ENCODE peak calls at places on chromosomes 12 and 14, in four cellular contexts. R is stimulated activated CD4-positive, alpha-beta T cell treated with anti-CD3 and anti-CD28 coated beads, Interleukin-2, amount 100 ng/mL, for 48 hours; K is NCI-H1092 treated with DMSO at 0.1 percent for 48 hours; M is NCI-H526. L is an unnamed sample.

GRCh38 chr14:75091251-75091650 is 21.8 kb downstream of the ZC2HC1C start:
- DNase-seq in R (no peak), K (no peak), M (no peak), L (no peak)

GRCh38 chr12:31778687-31779086 is 49.9 kb upstream of the AMN1 start:
- DNase-seq in R (no peak), K (no peak), M (no peak), L (no peak)

GRCh38 chr12:29921307-29921706 is 137.6 kb upstream of the TMTC1 start:
- DNase-seq in R (no peak), K (no peak), M (no peak), L (peak; percentile 19)

GRCh38 chr12:111405856-111406473 is at the start of gene SH2B3:
- DNase-seq in R (peak; percentile 59), K (peak; percentile 30), M (no peak), L (no peak)

GRCh38 chr12:1505151-1505450 is 89.3 kb downstream of the FBXL14 start:
- DNase-seq in R (no peak), K (no peak), M (no peak), L (no peak)

GRCh38 chr12:90244232-90244631 is 535.6 kb upstream of the ATP2B1 start:
- DNase-seq in R (no peak), K (no peak), M (no peak), L (no peak)

GRCh38 chr12:96434107-96434506 is 33.9 kb upstream of the CDK17 start:
- DNase-seq in R (peak; percentile 35), K (no peak), M (no peak), L (peak; percentile 56)

GRCh38 chr12:95788637-95789036 is 1.9 kb downstream of the NTN4 start:
- DNase-seq in R (no peak), K (no peak), M (no peak), L (peak; percentile 26)

GRCh38 chr14:30861200-30861599 is 13.2 kb upstream of the COCH start:
- DNase-seq in R (no peak), K (no peak), M (no peak), L (no peak)

GRCh38 chr14:80615831-80616230 is 325.7 kb downstream of the CEP128 start:
- DNase-seq in R (no peak), K (no peak), M (no peak), L (no peak)

GRCh38 chr12:1936406-1937320 is 18.2 kb upstream of the CACNA2D4 start:
- DNase-seq in R (no peak), K (peak; percentile 93), M (no peak), L (no peak)

GRCh38 chr14:42854061-42854460 is 1247.4 kb downstream of the LRFN5 start:
- DNase-seq in R (no peak), K (no peak), M (no peak), L (no peak)

GRCh38 chr14:101797785-101798342 is 36.4 kb downstream of the PPP2R5C start:
- DNase-seq in R (no peak), K (no peak), M (no peak), L (no peak)

GRCh38 chr12:65595016-65595560 is 229.2 kb upstream of the HMGA2 start:
- DNase-seq in R (no peak), K (no peak), M (no peak), L (no peak)

GRCh38 chr12:26800858-26801257 is 32.1 kb downstream of the ITPR2 start:
- DNase-seq in R (no peak), K (no peak), M (no peak), L (no peak)

GRCh38 chr12:15662983-15663659 is 126.1 kb downstream of the EPS8 start:
- DNase-seq in R (no peak), K (no peak), M (no peak), L (peak; percentile 58)

GRCh38 chr12:1835178-1836131 is 15.1 kb downstream of the LRTM2 start:
- DNase-seq in R (no peak), K (peak; percentile 47), M (no peak), L (no peak)

GRCh38 chr12:81329088-81329487 is 251.2 kb downstream of the ACSS3 start:
- DNase-seq in R (no peak), K (no peak), M (no peak), L (peak; percentile 65)